ENCODE peak calls at places on chromosomes 12 and 14, in nine cellular contexts. Z, T, Y, J, I, V, D, A and U are unnamed samples.

GRCh38 chr12:82567688-82568087 is 119.0 kb upstream of the TMTC2 start:
- DNase-seq in A (no peak), Z (no peak), D (no peak), T (no peak), I (no peak), J (no peak), Y (no peak), V (no peak), U (no peak)

GRCh38 chr14:80522936-80523335 is 311.6 kb upstream of the DIO2 start:
- DNase-seq in D (no peak), T (no peak), Y (no peak), A (no peak), V (no peak), I (no peak), Z (no peak), J (no peak), U (no peak)

GRCh38 chr12:120229583-120230325 is 28.8 kb upstream of the RPLP0 start:
- DNase-seq in J (no peak), A (no peak), V (no peak), Y (peak), I (no peak), T (no peak), Z (no peak), D (no peak), U (no peak)

GRCh38 chr12:85390281-85390680 is 110.3 kb downstream of the ALX1 start:
- DNase-seq in A (no peak), T (no peak), J (no peak), V (no peak), I (no peak), D (no peak), Z (no peak), Y (no peak), U (no peak)

GRCh38 chr12:43338848-43339526 is 213.0 kb downstream of the ADAMTS20 start:
- DNase-seq in Y (peak), Z (no peak), J (no peak), I (no peak), A (peak), T (no peak), D (no peak), V (no peak), U (no peak)

GRCh38 chr14:54117401-54117800 is 160.8 kb upstream of the BMP4 start:
- DNase-seq in T (no peak), I (no peak), D (no peak), A (no peak), Z (no peak), Y (no peak), J (no peak), V (no peak), U (no peak)

GRCh38 chr14:84228702-84229101 is 1301.2 kb upstream of the FLRT2 start:
- DNase-seq in A (no peak), V (no peak), T (no peak), Y (no peak), I (no peak), D (no peak), J (no peak), Z (no peak), U (no peak)

GRCh38 chr12:69385038-69385437 is 25.5 kb downstream of the YEATS4 start:
- DNase-seq in A (no peak), T (no peak), V (no peak), J (no peak), Y (no peak), I (no peak), D (no peak), Z (no peak), U (no peak)

GRCh38 chr12:67617619-67618018 is 30.9 kb upstream of the DYRK2 start:
- DNase-seq in Z (no peak), J (no peak), A (no peak), D (no peak), V (no peak), T (no peak), Y (no peak), I (no peak), U (no peak)

GRCh38 chr14:23478109-23478698 is 8.7 kb downstream of the NGDN start:
- DNase-seq in I (peak), A (peak), Z (peak), J (peak), D (peak), V (peak), T (no peak), Y (peak), U (no peak)

GRCh38 chr12:56590237-56590830 is 39.8 kb downstream of the BAZ2A start:
- DNase-seq in D (no peak), A (no peak), I (no peak), Y (peak), V (no peak), Z (peak), T (no peak), J (no peak), U (no peak)

GRCh38 chr12:77054856-77055255 is 10.5 kb downstream of the E2F7 start:
- DNase-seq in T (no peak), Y (no peak), A (no peak), V (no peak), D (no peak), J (no peak), I (no peak), Z (no peak), U (no peak)

GRCh38 chr12:48038085-48038484 is 33.8 kb upstream of the COL2A1 start:
- DNase-seq in V (no peak), T (no peak), A (no peak), Y (no peak), I (no peak), D (no peak), J (no peak), Z (no peak), U (no peak)

GRCh38 chr12:116879509-116880212 is 1.6 kb downstream of the HRK start:
- DNase-seq in T (no peak), Y (no peak), D (no peak), A (no peak), J (no peak), Z (no peak), V (no peak), I (no peak), U (no peak)

GRCh38 chr12:107748472-107748871 is 12.5 kb downstream of the PRDM4 start:
- DNase-seq in A (peak), I (no peak), Z (no peak), T (peak), D (no peak), J (no peak), V (no peak), Y (peak), U (no peak)